ENCODE peak calls at places on chromosomes 2 and 18, in eight cellular contexts. One of them, this sample, is unnamed.

GRCh38 chr2:197835293-197835692 is 30.9 kb downstream of the PLCL1 start:
- DNase-seq in cardiac muscle cell: no peak
- DNase-seq in kidney epithelial cell: no peak
- DNase-seq in tibial artery: no peak
- DNase-seq in astrocyte of the spinal cord: no peak
- DNase-seq in HCT116: no peak
- DNase-seq in cardiac fibroblast: no peak
- DNase-seq in HFFc6: no peak
- DNase-seq in this sample: no peak

GRCh38 chr18:54382733-54383252 is 25.1 kb downstream of the C18orf54 start:
- DNase-seq in astrocyte of the spinal cord: no peak
- DNase-seq in cardiac muscle cell: no peak
- DNase-seq in tibial artery: no peak
- DNase-seq in cardiac fibroblast: no peak
- DNase-seq in HCT116: no peak
- DNase-seq in HFFc6: no peak
- DNase-seq in kidney epithelial cell: no peak
- DNase-seq in this sample: no peak

GRCh38 chr2:182038579-182038978 is 52.9 kb downstream of the PPP1R1C start:
- DNase-seq in HCT116: peak
- DNase-seq in HFFc6: peak
- DNase-seq in cardiac fibroblast: peak
- DNase-seq in kidney epithelial cell: peak
- DNase-seq in astrocyte of the spinal cord: peak
- DNase-seq in cardiac muscle cell: no peak
- DNase-seq in tibial artery: no peak
- DNase-seq in this sample: peak

GRCh38 chr2:96333708-96334107 is 1.9 kb upstream of the NCAPH start:
- DNase-seq in cardiac muscle cell: no peak
- DNase-seq in astrocyte of the spinal cord: no peak
- DNase-seq in cardiac fibroblast: no peak
- DNase-seq in HFFc6: no peak
- DNase-seq in HCT116: no peak
- DNase-seq in tibial artery: no peak
- DNase-seq in kidney epithelial cell: no peak
- DNase-seq in this sample: no peak

GRCh38 chr2:65076345-65076710 is 20.1 kb downstream of the CEP68 start:
- DNase-seq in HFFc6: peak
- DNase-seq in HCT116: no peak
- DNase-seq in astrocyte of the spinal cord: peak
- DNase-seq in tibial artery: no peak
- DNase-seq in kidney epithelial cell: no peak
- DNase-seq in cardiac fibroblast: peak
- DNase-seq in cardiac muscle cell: no peak
- DNase-seq in this sample: peak

GRCh38 chr2:166573393-166573792 is 79.3 kb upstream of the SCN7A start:
- DNase-seq in tibial artery: no peak
- DNase-seq in HFFc6: peak
- DNase-seq in cardiac muscle cell: peak
- DNase-seq in cardiac fibroblast: peak
- DNase-seq in HCT116: no peak
- DNase-seq in astrocyte of the spinal cord: peak
- DNase-seq in kidney epithelial cell: peak
- DNase-seq in this sample: peak

GRCh38 chr2:158795110-158795924 is at the start of gene DAPL1:
- DNase-seq in kidney epithelial cell: no peak
- DNase-seq in HCT116: no peak
- DNase-seq in astrocyte of the spinal cord: no peak
- DNase-seq in cardiac muscle cell: peak
- DNase-seq in HFFc6: no peak
- DNase-seq in tibial artery: no peak
- DNase-seq in cardiac fibroblast: no peak
- DNase-seq in this sample: no peak

GRCh38 chr2:85731606-85732005 is 22.2 kb upstream of the ATOH8 start:
- DNase-seq in cardiac muscle cell: no peak
- DNase-seq in astrocyte of the spinal cord: no peak
- DNase-seq in HCT116: no peak
- DNase-seq in tibial artery: peak
- DNase-seq in cardiac fibroblast: no peak
- DNase-seq in kidney epithelial cell: no peak
- DNase-seq in HFFc6: no peak
- DNase-seq in this sample: no peak

GRCh38 chr2:238433941-238434845 is 7.5 kb downstream of the ASB1 start:
- DNase-seq in HCT116: no peak
- DNase-seq in cardiac muscle cell: no peak
- DNase-seq in cardiac fibroblast: peak
- DNase-seq in kidney epithelial cell: no peak
- DNase-seq in astrocyte of the spinal cord: peak
- DNase-seq in tibial artery: no peak
- DNase-seq in HFFc6: peak
- DNase-seq in this sample: peak

GRCh38 chr2:218567797-218568189 is 358 bp downstream of the USP37 start:
- DNase-seq in HFFc6: peak
- DNase-seq in cardiac fibroblast: no peak
- DNase-seq in kidney epithelial cell: no peak
- DNase-seq in tibial artery: no peak
- DNase-seq in HCT116: no peak
- DNase-seq in cardiac muscle cell: no peak
- DNase-seq in astrocyte of the spinal cord: no peak
- DNase-seq in this sample: peak

GRCh38 chr2:2828774-2829368 is 497.8 kb upstream of the MYT1L start:
- DNase-seq in cardiac fibroblast: peak
- DNase-seq in HFFc6: no peak
- DNase-seq in cardiac muscle cell: no peak
- DNase-seq in kidney epithelial cell: no peak
- DNase-seq in astrocyte of the spinal cord: no peak
- DNase-seq in HCT116: no peak
- DNase-seq in tibial artery: no peak
- DNase-seq in this sample: no peak

GRCh38 chr18:78717766-78718150 is 261.9 kb upstream of the SALL3 start:
- DNase-seq in astrocyte of the spinal cord: no peak
- DNase-seq in cardiac fibroblast: no peak
- DNase-seq in cardiac muscle cell: no peak
- DNase-seq in kidney epithelial cell: no peak
- DNase-seq in HCT116: no peak
- DNase-seq in tibial artery: no peak
- DNase-seq in HFFc6: no peak
- DNase-seq in this sample: no peak

GRCh38 chr2:150485114-150485870 is 2.2 kb downstream of the RND3 start:
- DNase-seq in kidney epithelial cell: no peak
- DNase-seq in HCT116: no peak
- DNase-seq in tibial artery: peak
- DNase-seq in HFFc6: peak
- DNase-seq in cardiac muscle cell: peak
- DNase-seq in astrocyte of the spinal cord: peak
- DNase-seq in cardiac fibroblast: peak
- DNase-seq in this sample: peak

GRCh38 chr2:150484461-150484931 is 3.0 kb downstream of the RND3 start:
- DNase-seq in cardiac muscle cell: no peak
- DNase-seq in HFFc6: peak
- DNase-seq in kidney epithelial cell: no peak
- DNase-seq in tibial artery: no peak
- DNase-seq in HCT116: no peak
- DNase-seq in astrocyte of the spinal cord: peak
- DNase-seq in cardiac fibroblast: peak
- DNase-seq in this sample: peak

GRCh38 chr2:150486539-150487484 is 655 bp downstream of the RND3 start:
- DNase-seq in HCT116: no peak
- DNase-seq in cardiac fibroblast: peak
- DNase-seq in astrocyte of the spinal cord: peak
- DNase-seq in kidney epithelial cell: no peak
- DNase-seq in HFFc6: peak
- DNase-seq in cardiac muscle cell: peak
- DNase-seq in tibial artery: peak
- DNase-seq in this sample: peak

GRCh38 chr2:150487537-150488429 is at the start of gene RND3:
- DNase-seq in cardiac muscle cell: peak
- DNase-seq in HCT116: peak
- DNase-seq in astrocyte of the spinal cord: peak
- DNase-seq in HFFc6: peak
- DNase-seq in cardiac fibroblast: peak
- DNase-seq in tibial artery: peak
- DNase-seq in kidney epithelial cell: peak
- DNase-seq in this sample: peak

DNA sequence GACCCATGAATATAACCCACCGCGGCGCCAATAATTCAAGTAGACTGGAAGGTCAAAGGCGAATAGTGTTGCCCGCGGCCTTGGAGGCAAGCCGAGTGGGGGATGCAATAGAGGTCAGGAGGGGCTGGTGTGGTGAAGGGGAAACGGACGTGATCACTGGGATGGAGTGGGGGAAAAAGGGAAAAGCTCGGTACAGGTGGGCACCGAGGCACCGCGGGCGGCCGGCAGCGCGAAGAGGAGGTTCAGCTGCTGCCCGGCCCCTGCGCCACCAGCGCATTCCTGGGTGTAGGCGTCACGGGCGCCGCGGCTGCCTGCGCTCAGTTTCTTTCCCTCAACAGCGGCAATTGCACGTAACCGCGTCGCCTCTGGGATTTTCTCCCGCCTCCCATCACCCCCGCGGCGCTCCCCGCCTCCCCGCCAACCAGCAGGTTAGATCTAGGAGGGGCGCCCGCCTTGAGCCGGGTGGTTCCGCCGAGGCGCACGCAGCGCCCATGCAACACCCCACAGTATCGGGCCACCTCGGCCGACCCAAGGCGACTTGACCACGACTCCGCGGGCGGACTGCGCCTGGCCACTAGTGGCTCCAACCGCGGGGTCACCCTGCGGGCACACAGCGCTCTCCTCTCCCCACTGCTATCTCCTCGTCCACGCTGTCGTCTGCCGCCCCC is 1.5 kb downstream of the RND3 start:
- DNase-seq in cardiac muscle cell: peak
- DNase-seq in HCT116: peak
- DNase-seq in kidney epithelial cell: no peak
- DNase-seq in astrocyte of the spinal cord: peak
- DNase-seq in HFFc6: peak
- DNase-seq in tibial artery: peak
- DNase-seq in cardiac fibroblast: peak
- DNase-seq in this sample: peak
- TF ChIP-seq CTCF in cardiac muscle cell: no peak
- TF ChIP-seq CTCF in HCT116: no peak
- TF ChIP-seq CTCF in kidney epithelial cell: no peak
- TF ChIP-seq CTCF in astrocyte of the spinal cord: no peak
- TF ChIP-seq CTCF in HFFc6: no peak
- TF ChIP-seq CTCF in tibial artery: no peak
- TF ChIP-seq CTCF in cardiac fibroblast: no peak
- TF ChIP-seq CTCF in this sample: no peak

GRCh38 chr2:232537079-232537478 is 2.4 kb upstream of the CHRNG start:
- DNase-seq in HFFc6: no peak
- DNase-seq in astrocyte of the spinal cord: no peak
- DNase-seq in HCT116: no peak
- DNase-seq in kidney epithelial cell: no peak
- DNase-seq in tibial artery: no peak
- DNase-seq in cardiac muscle cell: peak
- DNase-seq in cardiac fibroblast: no peak
- DNase-seq in this sample: no peak
- TF ChIP-seq CTCF in HFFc6: peak
- TF ChIP-seq CTCF in astrocyte of the spinal cord: peak
- TF ChIP-seq CTCF in HCT116: peak
- TF ChIP-seq CTCF in kidney epithelial cell: peak
- TF ChIP-seq CTCF in tibial artery: no peak
- TF ChIP-seq CTCF in cardiac muscle cell: peak
- TF ChIP-seq CTCF in cardiac fibroblast: peak
- TF ChIP-seq CTCF in this sample: peak

GRCh38 chr2:112622528-112622849 is 23.2 kb upstream of the SLC20A1 start:
- DNase-seq in astrocyte of the spinal cord: peak
- DNase-seq in cardiac muscle cell: no peak
- DNase-seq in cardiac fibroblast: peak
- DNase-seq in HFFc6: peak
- DNase-seq in tibial artery: no peak
- DNase-seq in kidney epithelial cell: no peak
- DNase-seq in HCT116: no peak
- DNase-seq in this sample: peak

GRCh38 chr2:112625474-112626114 is 20.1 kb upstream of the SLC20A1 start:
- DNase-seq in cardiac muscle cell: no peak
- DNase-seq in HCT116: no peak
- DNase-seq in cardiac fibroblast: no peak
- DNase-seq in tibial artery: peak
- DNase-seq in kidney epithelial cell: no peak
- DNase-seq in HFFc6: no peak
- DNase-seq in astrocyte of the spinal cord: no peak
- DNase-seq in this sample: no peak

GRCh38 chr2:112621792-112622527 is 23.8 kb upstream of the SLC20A1 start:
- DNase-seq in cardiac fibroblast: peak
- DNase-seq in cardiac muscle cell: no peak
- DNase-seq in HCT116: no peak
- DNase-seq in HFFc6: peak
- DNase-seq in kidney epithelial cell: no peak
- DNase-seq in astrocyte of the spinal cord: peak
- DNase-seq in tibial artery: peak
- DNase-seq in this sample: peak

GRCh38 chr2:112626604-112627059 is 19.1 kb upstream of the SLC20A1 start:
- DNase-seq in tibial artery: peak
- DNase-seq in astrocyte of the spinal cord: peak
- DNase-seq in cardiac fibroblast: peak
- DNase-seq in HFFc6: peak
- DNase-seq in cardiac muscle cell: peak
- DNase-seq in kidney epithelial cell: no peak
- DNase-seq in HCT116: no peak
- DNase-seq in this sample: peak

DNA sequence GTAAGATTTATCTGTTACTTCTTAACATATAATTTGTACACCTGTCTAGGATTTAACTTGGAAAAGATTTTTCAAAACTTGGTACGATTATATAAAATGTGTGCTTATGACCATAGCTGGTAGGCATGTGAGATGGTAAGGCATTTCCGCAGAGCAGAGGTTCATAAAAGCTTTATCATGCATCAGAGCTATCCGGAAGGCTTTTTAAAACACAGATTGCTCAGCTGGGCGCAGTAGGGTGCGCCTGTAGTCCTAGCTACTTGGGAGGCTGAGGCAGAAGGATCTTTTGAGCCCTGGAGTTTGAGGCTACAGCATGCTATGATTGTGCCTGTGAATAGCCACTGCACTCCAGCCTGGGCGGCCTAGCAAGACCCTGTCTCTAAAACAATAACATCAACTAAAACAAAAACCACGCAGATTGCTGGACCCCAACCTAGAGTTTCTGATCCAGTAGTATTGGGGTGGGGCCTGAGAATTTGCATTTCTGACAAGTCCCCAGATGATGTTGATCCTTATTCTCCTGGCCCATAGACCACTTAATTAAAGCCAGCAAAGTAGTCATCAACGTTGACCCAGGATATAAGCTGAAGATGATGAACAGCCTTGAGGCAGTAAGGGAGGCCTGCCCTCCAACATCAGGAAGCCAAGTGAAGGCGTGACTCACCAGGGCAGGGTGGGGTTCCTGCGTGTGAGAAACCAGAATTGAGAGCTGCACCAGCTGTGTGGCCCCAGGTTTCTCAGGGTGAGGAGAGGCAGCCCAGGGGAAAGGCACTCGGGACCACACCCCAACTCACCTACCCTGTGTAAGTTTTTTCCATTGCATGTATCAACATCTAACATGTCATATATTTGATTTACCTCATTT is 21.6 kb upstream of the SLC20A1 start:
- DNase-seq in HCT116: peak
- DNase-seq in tibial artery: peak
- DNase-seq in cardiac muscle cell: no peak
- DNase-seq in astrocyte of the spinal cord: peak
- DNase-seq in kidney epithelial cell: no peak
- DNase-seq in HFFc6: peak
- DNase-seq in cardiac fibroblast: peak
- DNase-seq in this sample: peak
- TF ChIP-seq CTCF in HCT116: no peak
- TF ChIP-seq CTCF in tibial artery: no peak
- TF ChIP-seq CTCF in cardiac muscle cell: no peak
- TF ChIP-seq CTCF in astrocyte of the spinal cord: no peak
- TF ChIP-seq CTCF in kidney epithelial cell: no peak
- TF ChIP-seq CTCF in HFFc6: no peak
- TF ChIP-seq CTCF in cardiac fibroblast: no peak
- TF ChIP-seq CTCF in this sample: no peak

GRCh38 chr2:220053919-220054318 is 426.5 kb downstream of the SLC4A3 start:
- DNase-seq in astrocyte of the spinal cord: no peak
- DNase-seq in cardiac fibroblast: peak
- DNase-seq in HCT116: peak
- DNase-seq in tibial artery: no peak
- DNase-seq in HFFc6: no peak
- DNase-seq in kidney epithelial cell: no peak
- DNase-seq in cardiac muscle cell: no peak
- DNase-seq in this sample: no peak
- TF ChIP-seq CTCF in astrocyte of the spinal cord: peak
- TF ChIP-seq CTCF in cardiac fibroblast: peak
- TF ChIP-seq CTCF in HCT116: peak
- TF ChIP-seq CTCF in tibial artery: no peak
- TF ChIP-seq CTCF in HFFc6: peak
- TF ChIP-seq CTCF in kidney epithelial cell: peak
- TF ChIP-seq CTCF in cardiac muscle cell: peak
- TF ChIP-seq CTCF in this sample: no peak